ENCODE peak calls at places on chromosomes 12 and 14, in eight cellular contexts. One of them, this sample, is unnamed.

GRCh38 chr14:81062816-81063215 is 107.4 kb downstream of the TSHR start:
- DNase-seq in CD8-positive, alpha-beta T cell: no peak
- DNase-seq in fibroblast of pulmonary artery: peak
- DNase-seq in WERI-Rb-1: peak
- DNase-seq in choroid plexus epithelial cell: peak
- DNase-seq in B cell: no peak
- DNase-seq in Peyer's patch: no peak
- DNase-seq in lower leg skin: no peak
- DNase-seq in this sample: no peak

GRCh38 chr12:113333877-113334785 is 778 bp downstream of the SLC8B1 start:
- DNase-seq in fibroblast of pulmonary artery: no peak
- DNase-seq in lower leg skin: peak
- DNase-seq in B cell: no peak
- DNase-seq in CD8-positive, alpha-beta T cell: no peak
- DNase-seq in WERI-Rb-1: no peak
- DNase-seq in Peyer's patch: peak
- DNase-seq in choroid plexus epithelial cell: no peak
- DNase-seq in this sample: no peak

GRCh38 chr14:76962303-76962660 is 66.2 kb downstream of the IRF2BPL start:
- DNase-seq in CD8-positive, alpha-beta T cell: no peak
- DNase-seq in fibroblast of pulmonary artery: no peak
- DNase-seq in B cell: no peak
- DNase-seq in lower leg skin: no peak
- DNase-seq in WERI-Rb-1: no peak
- DNase-seq in Peyer's patch: no peak
- DNase-seq in choroid plexus epithelial cell: no peak
- DNase-seq in this sample: no peak

GRCh38 chr14:26775765-26776577 is 178.1 kb upstream of the NOVA1 start:
- DNase-seq in Peyer's patch: no peak
- DNase-seq in choroid plexus epithelial cell: peak
- DNase-seq in CD8-positive, alpha-beta T cell: no peak
- DNase-seq in B cell: no peak
- DNase-seq in lower leg skin: no peak
- DNase-seq in WERI-Rb-1: no peak
- DNase-seq in fibroblast of pulmonary artery: peak
- DNase-seq in this sample: no peak

GRCh38 chr14:39459795-39460478 is 27.7 kb upstream of the FBXO33 start:
- DNase-seq in Peyer's patch: no peak
- DNase-seq in CD8-positive, alpha-beta T cell: no peak
- DNase-seq in fibroblast of pulmonary artery: peak
- DNase-seq in WERI-Rb-1: no peak
- DNase-seq in B cell: no peak
- DNase-seq in lower leg skin: no peak
- DNase-seq in choroid plexus epithelial cell: peak
- DNase-seq in this sample: no peak

GRCh38 chr12:114682920-114683708 is 861 bp downstream of the TBX3 start:
- DNase-seq in B cell: no peak
- DNase-seq in WERI-Rb-1: peak
- DNase-seq in Peyer's patch: no peak
- DNase-seq in fibroblast of pulmonary artery: peak
- DNase-seq in choroid plexus epithelial cell: peak
- DNase-seq in lower leg skin: no peak
- DNase-seq in CD8-positive, alpha-beta T cell: no peak
- DNase-seq in this sample: no peak

GRCh38 chr14:33914676-33915516 is 36.0 kb downstream of the EGLN3 start:
- DNase-seq in WERI-Rb-1: no peak
- DNase-seq in lower leg skin: no peak
- DNase-seq in fibroblast of pulmonary artery: peak
- DNase-seq in choroid plexus epithelial cell: peak
- DNase-seq in Peyer's patch: no peak
- DNase-seq in CD8-positive, alpha-beta T cell: no peak
- DNase-seq in B cell: no peak
- DNase-seq in this sample: peak

GRCh38 chr12:70403827-70404226 is 37.7 kb downstream of the KCNMB4 start:
- DNase-seq in WERI-Rb-1: no peak
- DNase-seq in fibroblast of pulmonary artery: no peak
- DNase-seq in B cell: no peak
- DNase-seq in lower leg skin: no peak
- DNase-seq in choroid plexus epithelial cell: no peak
- DNase-seq in CD8-positive, alpha-beta T cell: no peak
- DNase-seq in Peyer's patch: no peak
- DNase-seq in this sample: no peak

GRCh38 chr14:87908591-87908990 is 84.4 kb downstream of the GALC start:
- DNase-seq in choroid plexus epithelial cell: no peak
- DNase-seq in fibroblast of pulmonary artery: no peak
- DNase-seq in B cell: no peak
- DNase-seq in WERI-Rb-1: no peak
- DNase-seq in CD8-positive, alpha-beta T cell: no peak
- DNase-seq in Peyer's patch: no peak
- DNase-seq in lower leg skin: no peak
- DNase-seq in this sample: no peak

GRCh38 chr14:99254391-99255009 is 17.5 kb downstream of the BCL11B start:
- DNase-seq in WERI-Rb-1: no peak
- DNase-seq in Peyer's patch: no peak
- DNase-seq in B cell: no peak
- DNase-seq in fibroblast of pulmonary artery: no peak
- DNase-seq in choroid plexus epithelial cell: no peak
- DNase-seq in lower leg skin: no peak
- DNase-seq in CD8-positive, alpha-beta T cell: no peak
- DNase-seq in this sample: no peak

GRCh38 chr12:2924019-2924418 is 33.3 kb downstream of the TULP3 start:
- DNase-seq in CD8-positive, alpha-beta T cell: no peak
- DNase-seq in WERI-Rb-1: no peak
- DNase-seq in Peyer's patch: no peak
- DNase-seq in lower leg skin: no peak
- DNase-seq in choroid plexus epithelial cell: peak
- DNase-seq in B cell: no peak
- DNase-seq in fibroblast of pulmonary artery: peak
- DNase-seq in this sample: peak

GRCh38 chr14:42214981-42215491 is 608.4 kb downstream of the LRFN5 start:
- DNase-seq in Peyer's patch: no peak
- DNase-seq in CD8-positive, alpha-beta T cell: no peak
- DNase-seq in choroid plexus epithelial cell: peak
- DNase-seq in B cell: no peak
- DNase-seq in fibroblast of pulmonary artery: peak
- DNase-seq in lower leg skin: peak
- DNase-seq in WERI-Rb-1: no peak
- DNase-seq in this sample: peak

GRCh38 chr12:109757671-109758265 is 44.1 kb downstream of the FAM222A start:
- DNase-seq in Peyer's patch: no peak
- DNase-seq in fibroblast of pulmonary artery: no peak
- DNase-seq in lower leg skin: no peak
- DNase-seq in choroid plexus epithelial cell: no peak
- DNase-seq in B cell: no peak
- DNase-seq in CD8-positive, alpha-beta T cell: no peak
- DNase-seq in WERI-Rb-1: no peak
- DNase-seq in this sample: no peak

GRCh38 chr12:96033549-96034389 is 1.6 kb downstream of the LTA4H start:
- DNase-seq in Peyer's patch: no peak
- DNase-seq in CD8-positive, alpha-beta T cell: no peak
- DNase-seq in fibroblast of pulmonary artery: no peak
- DNase-seq in WERI-Rb-1: no peak
- DNase-seq in choroid plexus epithelial cell: no peak
- DNase-seq in lower leg skin: no peak
- DNase-seq in B cell: no peak
- DNase-seq in this sample: no peak

GRCh38 chr12:96036765-96037455 is 1.5 kb upstream of the LTA4H start:
- DNase-seq in B cell: no peak
- DNase-seq in fibroblast of pulmonary artery: no peak
- DNase-seq in CD8-positive, alpha-beta T cell: no peak
- DNase-seq in Peyer's patch: no peak
- DNase-seq in lower leg skin: no peak
- DNase-seq in WERI-Rb-1: no peak
- DNase-seq in choroid plexus epithelial cell: no peak
- DNase-seq in this sample: peak

GRCh38 chr12:96040305-96041133 is 5.1 kb upstream of the LTA4H start:
- DNase-seq in WERI-Rb-1: no peak
- DNase-seq in B cell: no peak
- DNase-seq in choroid plexus epithelial cell: no peak
- DNase-seq in fibroblast of pulmonary artery: no peak
- DNase-seq in lower leg skin: no peak
- DNase-seq in CD8-positive, alpha-beta T cell: no peak
- DNase-seq in Peyer's patch: no peak
- DNase-seq in this sample: no peak

GRCh38 chr12:96034631-96035282 is 630 bp downstream of the LTA4H start:
- DNase-seq in choroid plexus epithelial cell: peak
- DNase-seq in lower leg skin: no peak
- DNase-seq in fibroblast of pulmonary artery: peak
- DNase-seq in WERI-Rb-1: peak
- DNase-seq in Peyer's patch: no peak
- DNase-seq in B cell: no peak
- DNase-seq in CD8-positive, alpha-beta T cell: no peak
- DNase-seq in this sample: peak

GRCh38 chr12:96035283-96036236 is at the start of gene LTA4H:
- DNase-seq in B cell: peak
- DNase-seq in WERI-Rb-1: peak
- DNase-seq in CD8-positive, alpha-beta T cell: peak
- DNase-seq in fibroblast of pulmonary artery: peak
- DNase-seq in lower leg skin: peak
- DNase-seq in Peyer's patch: peak
- DNase-seq in choroid plexus epithelial cell: peak
- DNase-seq in this sample: peak
- TF ChIP-seq CTCF in B cell: no peak
- TF ChIP-seq CTCF in WERI-Rb-1: no peak
- TF ChIP-seq CTCF in CD8-positive, alpha-beta T cell: no peak
- TF ChIP-seq CTCF in fibroblast of pulmonary artery: no peak
- TF ChIP-seq CTCF in lower leg skin: no peak
- TF ChIP-seq CTCF in Peyer's patch: no peak
- TF ChIP-seq CTCF in choroid plexus epithelial cell: no peak
- TF ChIP-seq CTCF in this sample: no peak

GRCh38 chr14:102046337-102047278 is 40.2 kb downstream of the HSP90AA1 start:
- DNase-seq in lower leg skin: peak
- DNase-seq in choroid plexus epithelial cell: peak
- DNase-seq in CD8-positive, alpha-beta T cell: no peak
- DNase-seq in Peyer's patch: peak
- DNase-seq in fibroblast of pulmonary artery: peak
- DNase-seq in B cell: no peak
- DNase-seq in WERI-Rb-1: peak
- DNase-seq in this sample: peak
- TF ChIP-seq CTCF in lower leg skin: no peak
- TF ChIP-seq CTCF in choroid plexus epithelial cell: peak
- TF ChIP-seq CTCF in CD8-positive, alpha-beta T cell: no peak
- TF ChIP-seq CTCF in Peyer's patch: no peak
- TF ChIP-seq CTCF in fibroblast of pulmonary artery: no peak
- TF ChIP-seq CTCF in B cell: peak
- TF ChIP-seq CTCF in WERI-Rb-1: peak
- TF ChIP-seq CTCF in this sample: peak

DNA sequence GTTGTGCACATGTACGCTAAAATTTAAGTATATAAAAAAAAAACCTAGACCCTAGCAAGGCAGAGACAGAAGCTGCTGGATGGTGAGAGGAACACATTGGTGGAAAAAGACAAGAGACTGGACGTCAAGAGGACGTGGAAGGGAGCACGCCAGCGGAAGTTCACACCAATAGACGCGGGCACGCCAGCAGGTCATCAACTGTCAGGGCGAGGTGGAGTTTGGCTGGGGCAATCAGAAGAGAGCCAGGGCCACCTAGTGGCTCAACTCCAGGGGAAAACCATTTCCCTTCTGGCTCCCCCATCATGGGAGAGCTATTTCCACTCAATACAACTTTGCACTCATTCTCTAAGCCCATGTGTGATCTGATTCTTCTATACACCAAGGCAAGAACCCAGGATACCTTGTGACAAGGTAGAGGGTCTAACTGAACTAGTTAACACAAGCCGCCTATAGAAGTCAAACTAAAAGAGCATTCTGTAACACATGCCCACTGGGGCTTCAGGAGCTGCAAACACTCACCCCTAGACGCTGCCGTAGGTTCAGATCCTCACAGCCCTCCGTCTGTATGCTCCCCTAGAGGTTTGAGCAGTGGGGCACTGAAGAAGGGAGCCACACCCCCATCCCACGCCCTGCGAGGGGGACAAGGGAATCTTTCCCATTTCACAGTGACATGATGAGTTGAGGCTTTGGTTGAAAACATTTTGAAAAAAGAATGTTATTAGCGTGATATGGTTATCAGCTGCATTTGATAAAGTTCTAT is 702.7 kb downstream of the TMTC2 start:
- DNase-seq in B cell: no peak
- DNase-seq in Peyer's patch: no peak
- DNase-seq in CD8-positive, alpha-beta T cell: no peak
- DNase-seq in lower leg skin: no peak
- DNase-seq in WERI-Rb-1: peak
- DNase-seq in choroid plexus epithelial cell: no peak
- DNase-seq in fibroblast of pulmonary artery: no peak
- DNase-seq in this sample: no peak
- TF ChIP-seq CTCF in B cell: no peak
- TF ChIP-seq CTCF in Peyer's patch: no peak
- TF ChIP-seq CTCF in CD8-positive, alpha-beta T cell: no peak
- TF ChIP-seq CTCF in lower leg skin: no peak
- TF ChIP-seq CTCF in WERI-Rb-1: peak
- TF ChIP-seq CTCF in choroid plexus epithelial cell: peak
- TF ChIP-seq CTCF in fibroblast of pulmonary artery: no peak
- TF ChIP-seq CTCF in this sample: no peak

DNA sequence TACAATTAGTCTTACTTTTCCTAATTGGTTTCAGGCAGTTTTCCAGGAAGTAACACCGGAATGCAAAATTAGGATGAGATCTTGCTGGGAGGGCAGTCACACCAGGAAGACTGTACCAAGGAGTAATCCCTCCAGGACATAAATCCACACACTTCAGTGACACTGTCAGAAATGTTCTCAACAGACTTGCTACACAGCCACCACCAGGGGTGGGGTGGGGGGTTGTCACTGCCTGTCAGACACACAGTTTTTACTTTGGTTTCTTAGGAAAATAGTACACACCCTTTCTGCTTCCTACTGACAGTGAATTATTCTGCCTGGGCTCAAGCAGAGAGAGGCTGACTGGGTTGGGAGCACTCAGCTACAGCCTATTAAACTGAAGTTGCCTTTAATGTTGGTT is 102.9 kb upstream of the CCDC196 start:
- DNase-seq in WERI-Rb-1: no peak
- DNase-seq in B cell: no peak
- DNase-seq in CD8-positive, alpha-beta T cell: no peak
- DNase-seq in choroid plexus epithelial cell: no peak
- DNase-seq in fibroblast of pulmonary artery: no peak
- DNase-seq in Peyer's patch: no peak
- DNase-seq in lower leg skin: no peak
- DNase-seq in this sample: no peak
- TF ChIP-seq CTCF in WERI-Rb-1: no peak
- TF ChIP-seq CTCF in B cell: no peak
- TF ChIP-seq CTCF in CD8-positive, alpha-beta T cell: no peak
- TF ChIP-seq CTCF in choroid plexus epithelial cell: no peak
- TF ChIP-seq CTCF in fibroblast of pulmonary artery: no peak
- TF ChIP-seq CTCF in Peyer's patch: no peak
- TF ChIP-seq CTCF in lower leg skin: no peak
- TF ChIP-seq CTCF in this sample: no peak

DNA sequence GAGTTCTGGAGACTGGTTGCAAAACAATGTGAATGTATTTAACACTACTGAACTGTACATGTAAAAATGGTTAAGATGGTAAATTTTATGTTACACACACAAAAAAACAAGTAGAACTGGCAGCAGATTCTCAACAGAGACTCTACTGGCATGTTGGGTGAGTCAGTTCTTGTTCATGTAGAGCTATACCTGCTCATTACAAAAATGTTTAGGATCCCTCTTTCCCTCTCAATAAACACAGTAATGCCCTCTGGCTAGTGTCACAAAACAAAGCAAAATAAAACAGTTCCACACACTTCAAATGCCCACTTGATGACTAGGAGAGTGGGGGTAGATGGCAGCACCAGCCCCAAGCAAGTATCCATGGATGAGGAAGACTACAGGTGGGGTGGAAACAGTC is 13.7 kb upstream of the ZNF740 start:
- DNase-seq in CD8-positive, alpha-beta T cell: no peak
- DNase-seq in WERI-Rb-1: no peak
- DNase-seq in fibroblast of pulmonary artery: no peak
- DNase-seq in B cell: no peak
- DNase-seq in choroid plexus epithelial cell: no peak
- DNase-seq in Peyer's patch: no peak
- DNase-seq in lower leg skin: no peak
- DNase-seq in this sample: no peak
- TF ChIP-seq CTCF in CD8-positive, alpha-beta T cell: no peak
- TF ChIP-seq CTCF in WERI-Rb-1: no peak
- TF ChIP-seq CTCF in fibroblast of pulmonary artery: no peak
- TF ChIP-seq CTCF in B cell: no peak
- TF ChIP-seq CTCF in choroid plexus epithelial cell: no peak
- TF ChIP-seq CTCF in Peyer's patch: no peak
- TF ChIP-seq CTCF in lower leg skin: no peak
- TF ChIP-seq CTCF in this sample: no peak

This sample was measured in HFFc6.